ENCODE peak calls at places on chromosomes 6 and 20, in five cellular contexts. U is endothelial cell of umbilical vein, X is esophagus squamous epithelium, F is tibial nerve, Z is uterus. N is an unnamed sample.

GRCh38 chr20:62819494-62820174 is 2.8 kb downstream of the COL9A3 start:
- DNase-seq in U (peak; percentile 48), X (no peak), F (no peak), Z (no peak), N (no peak)

GRCh38 chr6:31836036-31836675 is 8.6 kb downstream of the HSPA1B start:
- DNase-seq in U (no peak), X (no peak), F (no peak), Z (no peak), N (no peak)

GRCh38 chr6:22601941-22602340 is 32.6 kb downstream of the HDGFL1 start:
- DNase-seq in U (no peak), X (no peak), F (no peak), Z (no peak), N (no peak)

GRCh38 chr6:73704260-73704659 is 8.3 kb downstream of the CD109 start:
- DNase-seq in U (peak; percentile 66), X (no peak), F (no peak), Z (no peak), N (no peak)

GRCh38 chr6:20826378-20826777 is 292.1 kb downstream of the CDKAL1 start:
- DNase-seq in U (peak; percentile 91), X (no peak), F (no peak), Z (no peak), N (no peak)

GRCh38 chr6:149032599-149033405 is 284.7 kb upstream of the TAB2 start:
- DNase-seq in U (no peak), X (no peak), F (no peak), Z (peak; percentile 55), N (peak; percentile 86)

GRCh38 chr6:147868493-147869222 is 360.2 kb downstream of the SAMD5 start:
- DNase-seq in U (peak; percentile 80), X (no peak), F (no peak), Z (no peak), N (no peak)

GRCh38 chr6:46452312-46452917 is 38.8 kb downstream of the RCAN2 start:
- DNase-seq in U (no peak), X (no peak), F (no peak), Z (no peak), N (no peak)

GRCh38 chr6:152979116-152979515 is 3.7 kb downstream of the FBXO5 start:
- DNase-seq in U (no peak), X (no peak), F (no peak), Z (no peak), N (no peak)

GRCh38 chr6:37287519-37288157 is 29.7 kb upstream of the TMEM217 start:
- DNase-seq in U (no peak), X (no peak), F (no peak), Z (no peak), N (no peak)

GRCh38 chr6:31945507-31946369 is at the start of gene CFB:
- DNase-seq in U (peak; percentile 56), X (no peak), F (peak; percentile 75), Z (peak; percentile 82), N (no peak)

GRCh38 chr6:43510827-43511163 is 649 bp upstream of the LRRC73 start:
- DNase-seq in U (no peak), X (no peak), F (no peak), Z (no peak), N (no peak)

GRCh38 chr6:68776382-68776781 is 141.3 kb downstream of the ADGRB3 start:
- DNase-seq in U (no peak), X (no peak), F (no peak), Z (no peak), N (no peak)

GRCh38 chr20:59386819-59387218 is 86.4 kb downstream of the EDN3 start:
- DNase-seq in U (no peak), X (no peak), F (no peak), Z (no peak), N (no peak)

GRCh38 chr20:56829788-56830385 is 200.8 kb downstream of the TFAP2C start:
- DNase-seq in U (no peak), X (no peak), F (no peak), Z (no peak), N (no peak)

GRCh38 chr20:36845288-36845969 is 30.5 kb upstream of the TLDC2 start:
- DNase-seq in U (no peak), X (no peak), F (no peak), Z (no peak), N (no peak)

GRCh38 chr6:133591330-133591729 is 297.6 kb upstream of the TCF21 start:
- DNase-seq in U (no peak), X (no peak), F (no peak), Z (no peak), N (no peak)

GRCh38 chr20:42392417-42392816 is 774.2 kb upstream of the CHD6 start:
- DNase-seq in U (no peak), X (no peak), F (no peak), Z (peak; percentile 16), N (no peak)

GRCh38 chr6:25692472-25692871 is 40.5 kb downstream of the SCGN start:
- DNase-seq in U (no peak), X (no peak), F (no peak), Z (no peak), N (no peak)

GRCh38 chr6:89934685-89935366 is 40.6 kb downstream of the GJA10 start:
- DNase-seq in U (no peak), X (no peak), F (no peak), Z (no peak), N (no peak)

GRCh38 chr20:33561981-33562601 is 72.2 kb downstream of the CBFA2T2 start:
- DNase-seq in U (peak; percentile 93), X (no peak), F (peak; percentile 55), Z (peak; percentile 86), N (peak; percentile 27)

GRCh38 chr6:132445201-132445951 is 44.1 kb upstream of the MOXD1 start:
- DNase-seq in U (no peak), X (no peak), F (no peak), Z (no peak), N (no peak)

GRCh38 chr6:108002365-108003221 is 44.6 kb upstream of the SEC63 start:
- DNase-seq in U (peak; percentile 26), X (no peak), F (no peak), Z (no peak), N (no peak)

GRCh38 chr20:14860410-14860814 is 523.0 kb upstream of the FLRT3 start:
- DNase-seq in U (no peak), X (no peak), F (no peak), Z (peak; percentile 17), N (no peak)

GRCh38 chr20:59515013-59515905 is 89.1 kb upstream of the PHACTR3 start:
- DNase-seq in U (peak; percentile 61), X (no peak), F (no peak), Z (peak; percentile 45), N (peak; percentile 47)

GRCh38 chr20:38434310-38434741 is 802 bp downstream of the SNHG17 start:
- DNase-seq in U (peak; percentile 50), X (no peak), F (no peak), Z (no peak), N (peak; percentile 69)

GRCh38 chr20:45420125-45420524 is 4.2 kb downstream of the PIGT start:
- DNase-seq in U (no peak), X (no peak), F (no peak), Z (no peak), N (no peak)

GRCh38 chr20:4932061-4932460 is 69.2 kb downstream of the SLC23A2 start:
- DNase-seq in U (no peak), X (no peak), F (no peak), Z (no peak), N (no peak)

GRCh38 chr6:84546427-84546914 is 217.9 kb downstream of the TBX18 start:
- DNase-seq in U (no peak), X (no peak), F (no peak), Z (no peak), N (peak; percentile 83)

GRCh38 chr6:15501806-15502450 is 160.9 kb downstream of the DTNBP1 start:
- DNase-seq in U (peak; percentile 48), X (no peak), F (no peak), Z (peak; percentile 70), N (no peak)

GRCh38 chr6:152943260-152943897 is 39.5 kb downstream of the FBXO5 start:
- DNase-seq in U (no peak), X (no peak), F (no peak), Z (no peak), N (peak; percentile 16)

DNA sequence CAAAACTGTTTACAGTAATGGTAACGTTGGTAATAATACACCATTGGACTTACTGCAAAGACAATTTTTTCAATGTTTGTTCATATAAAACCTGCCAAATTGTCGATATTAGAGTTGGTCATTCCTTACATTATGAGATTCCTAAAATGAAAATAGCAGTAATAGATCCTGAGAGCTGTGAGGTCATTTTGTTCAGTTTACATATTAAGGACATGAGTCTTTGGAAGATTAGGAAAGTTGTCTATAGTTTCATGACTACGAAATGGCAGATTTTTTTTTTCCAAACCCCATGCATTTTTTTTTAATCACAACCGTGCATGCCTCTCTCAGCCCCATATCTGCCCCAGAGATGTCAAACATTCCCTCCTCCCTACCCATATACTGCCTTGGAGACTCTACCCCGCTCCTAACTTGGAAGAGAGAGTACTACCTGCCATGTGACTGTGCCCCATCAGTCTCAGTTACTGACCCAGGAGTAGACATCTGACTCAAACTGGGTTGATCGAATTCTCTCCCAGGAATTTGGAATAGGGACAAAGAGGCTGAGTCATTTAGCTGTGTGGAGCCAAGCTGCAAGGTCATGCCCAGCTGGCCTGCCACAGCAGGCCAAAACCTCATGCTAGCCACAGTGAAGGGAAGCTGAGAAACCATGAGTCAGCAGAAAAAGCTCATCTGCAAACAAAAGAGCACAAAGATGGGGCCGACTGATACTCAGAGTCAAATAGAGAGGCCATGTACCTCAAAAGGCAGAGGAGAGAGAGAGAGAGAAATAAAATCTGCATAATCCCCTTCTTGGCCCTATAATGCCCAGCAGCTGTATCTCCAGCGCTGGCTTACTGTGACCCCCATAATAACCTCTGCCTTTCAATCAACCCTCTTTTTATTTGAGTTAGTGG is 21.0 kb upstream of the AKIRIN2 start:
- DNase-seq in U (peak; percentile 51), X (peak; percentile 12), F (no peak), Z (no peak), N (peak; percentile 88)
- H3K4me3 ChIP-seq in U (no peak overlapping the region), X (no peak overlapping the region), F (no peak overlapping the region), Z (no peak overlapping the region), N (no peak overlapping the region)

DNA sequence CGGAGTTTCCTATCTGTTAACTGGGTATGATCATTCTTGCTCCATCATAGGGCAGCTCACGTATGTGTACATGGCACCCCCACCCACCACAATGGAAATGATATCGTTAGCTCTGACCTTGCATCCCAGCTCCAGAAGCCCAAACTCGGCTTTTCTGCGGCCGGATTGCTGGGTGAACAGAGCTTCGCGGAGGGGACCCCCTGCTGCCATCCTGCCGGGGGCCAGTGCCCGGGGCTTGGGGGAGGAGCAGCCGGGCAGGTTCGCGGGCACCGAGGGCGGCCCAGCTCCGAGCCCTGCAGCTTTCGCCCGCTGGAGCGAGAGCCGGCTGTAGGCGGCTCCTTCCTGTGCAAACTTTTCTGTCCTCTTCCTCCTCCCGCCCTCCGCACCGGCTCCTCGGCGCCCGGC is 24.9 kb upstream of the FUCA2 start:
- DNase-seq in U (peak; percentile 34), X (no peak), F (no peak), Z (peak; percentile 24), N (peak; percentile 78)
- TF ChIP-seq POLR2A in U (peak; percentile 40), X (no peak), F (no peak), Z (no peak), N (no peak)

GRCh38 chr6:1595271-1596087 is 14.2 kb upstream of the FOXC1 start:
- DNase-seq in U (no peak), X (no peak), F (no peak), Z (no peak), N (no peak)
- H3K4me3 ChIP-seq in U (no peak overlapping the region), X (no peak overlapping the region), F (no peak overlapping the region), Z (no peak overlapping the region), N (no peak overlapping the region)

DNA sequence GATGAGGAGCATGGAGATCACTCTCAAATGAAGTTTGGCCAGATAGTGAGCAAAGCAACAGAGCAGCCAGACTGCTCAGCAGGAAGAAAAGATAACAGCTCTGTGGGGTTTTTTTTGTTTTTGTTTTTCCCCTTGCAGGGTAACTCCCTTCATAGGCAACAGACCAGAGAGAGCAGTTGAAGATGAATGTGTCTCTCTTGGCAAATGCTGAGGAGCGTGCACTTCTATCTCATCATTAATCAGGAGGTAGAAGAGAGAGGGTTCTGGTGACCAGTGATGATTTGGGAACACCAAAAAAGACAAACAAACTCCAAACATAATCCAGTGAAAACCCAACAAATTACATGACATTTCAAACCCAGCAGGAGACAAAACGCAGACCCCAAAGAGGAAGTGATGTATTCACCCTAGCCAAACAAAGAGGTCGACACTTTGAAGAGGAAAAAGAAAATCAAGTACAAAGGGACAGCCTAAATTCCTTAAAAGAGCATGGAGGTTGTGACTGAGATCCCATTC is 66.2 kb upstream of the RREB1 start:
- DNase-seq in U (no peak), X (no peak), F (no peak), Z (no peak), N (peak; percentile 73)
- TF ChIP-seq POLR2A in U (no peak), X (no peak), F (no peak), Z (no peak), N (no peak)